ENCODE peak calls at places on chromosome 21, in seven cellular contexts. One of them, this sample, is unnamed.
A peak's percentile ranks its signal among the peaks of the same experiment; 100 is the strongest.

GRCh38 chr21:46441331-46441730 is 17.4 kb upstream of the DIP2A start:
- DNase-seq in ovary: no peak
- DNase-seq in Peyer's patch: no peak
- DNase-seq in CD8-positive, alpha-beta T cell: no peak
- DNase-seq in HCT116: no peak
- DNase-seq in astrocyte of the spinal cord: no peak
- DNase-seq in fibroblast of lung: no peak
- DNase-seq in this sample: no peak

GRCh38 chr21:15060776-15061175 is 4.0 kb downstream of the NRIP1 start:
- DNase-seq in fibroblast of lung: peak; percentile 66
- DNase-seq in HCT116: no peak
- DNase-seq in ovary: no peak
- DNase-seq in Peyer's patch: no peak
- DNase-seq in CD8-positive, alpha-beta T cell: no peak
- DNase-seq in astrocyte of the spinal cord: peak; percentile 29
- DNase-seq in this sample: peak; percentile 43

GRCh38 chr21:40331804-40332203 is 464.6 kb downstream of the PCP4 start:
- DNase-seq in CD8-positive, alpha-beta T cell: no peak
- DNase-seq in Peyer's patch: no peak
- DNase-seq in astrocyte of the spinal cord: no peak
- DNase-seq in ovary: no peak
- DNase-seq in HCT116: no peak
- DNase-seq in fibroblast of lung: no peak
- DNase-seq in this sample: no peak

GRCh38 chr21:25776440-25776839 is 41.7 kb downstream of the GABPA start:
- DNase-seq in Peyer's patch: no peak
- DNase-seq in HCT116: no peak
- DNase-seq in astrocyte of the spinal cord: no peak
- DNase-seq in CD8-positive, alpha-beta T cell: no peak
- DNase-seq in ovary: no peak
- DNase-seq in fibroblast of lung: no peak
- DNase-seq in this sample: no peak

GRCh38 chr21:28627691-28628090 is 365.0 kb downstream of the LTN1 start:
- DNase-seq in Peyer's patch: no peak
- DNase-seq in ovary: no peak
- DNase-seq in HCT116: no peak
- DNase-seq in CD8-positive, alpha-beta T cell: no peak
- DNase-seq in fibroblast of lung: no peak
- DNase-seq in astrocyte of the spinal cord: no peak
- DNase-seq in this sample: peak; percentile 60

GRCh38 chr21:26773058-26773457 is 72.2 kb downstream of the ADAMTS1 start:
- DNase-seq in fibroblast of lung: no peak
- DNase-seq in ovary: no peak
- DNase-seq in astrocyte of the spinal cord: no peak
- DNase-seq in CD8-positive, alpha-beta T cell: no peak
- DNase-seq in Peyer's patch: no peak
- DNase-seq in HCT116: no peak
- DNase-seq in this sample: no peak

GRCh38 chr21:43012596-43012995 is 38.2 kb downstream of the PKNOX1 start:
- DNase-seq in fibroblast of lung: no peak
- DNase-seq in ovary: no peak
- DNase-seq in Peyer's patch: no peak
- DNase-seq in CD8-positive, alpha-beta T cell: no peak
- DNase-seq in HCT116: no peak
- DNase-seq in astrocyte of the spinal cord: peak; percentile 20
- DNase-seq in this sample: no peak

GRCh38 chr21:29238967-29239289 is 59.8 kb upstream of the BACH1 start:
- DNase-seq in ovary: no peak
- DNase-seq in CD8-positive, alpha-beta T cell: no peak
- DNase-seq in HCT116: no peak
- DNase-seq in fibroblast of lung: peak; percentile 78
- DNase-seq in Peyer's patch: no peak
- DNase-seq in astrocyte of the spinal cord: peak; percentile 39
- DNase-seq in this sample: no peak

GRCh38 chr21:27722095-27722494 is 755.2 kb upstream of the ADAMTS5 start:
- DNase-seq in astrocyte of the spinal cord: no peak
- DNase-seq in fibroblast of lung: no peak
- DNase-seq in Peyer's patch: no peak
- DNase-seq in ovary: no peak
- DNase-seq in HCT116: no peak
- DNase-seq in CD8-positive, alpha-beta T cell: no peak
- DNase-seq in this sample: no peak

GRCh38 chr21:42424848-42425602 is 21.3 kb downstream of the UBASH3A start:
- DNase-seq in astrocyte of the spinal cord: no peak
- DNase-seq in fibroblast of lung: no peak
- DNase-seq in ovary: no peak
- DNase-seq in HCT116: no peak
- DNase-seq in Peyer's patch: peak; percentile 80
- DNase-seq in CD8-positive, alpha-beta T cell: peak; percentile 70
- DNase-seq in this sample: no peak

GRCh38 chr21:15749045-15749867 is 19.5 kb downstream of the USP25 start:
- DNase-seq in ovary: no peak
- DNase-seq in Peyer's patch: no peak
- DNase-seq in astrocyte of the spinal cord: peak; percentile 37
- DNase-seq in HCT116: no peak
- DNase-seq in CD8-positive, alpha-beta T cell: no peak
- DNase-seq in fibroblast of lung: peak; percentile 8
- DNase-seq in this sample: peak; percentile 51

GRCh38 chr21:39186676-39187075 is 3.4 kb upstream of the PSMG1 start:
- DNase-seq in HCT116: no peak
- DNase-seq in Peyer's patch: no peak
- DNase-seq in fibroblast of lung: no peak
- DNase-seq in astrocyte of the spinal cord: no peak
- DNase-seq in CD8-positive, alpha-beta T cell: no peak
- DNase-seq in ovary: no peak
- DNase-seq in this sample: no peak

GRCh38 chr21:46597896-46598343 is 7.0 kb downstream of the S100B start:
- DNase-seq in astrocyte of the spinal cord: no peak
- DNase-seq in Peyer's patch: no peak
- DNase-seq in fibroblast of lung: no peak
- DNase-seq in ovary: no peak
- DNase-seq in HCT116: no peak
- DNase-seq in CD8-positive, alpha-beta T cell: no peak
- DNase-seq in this sample: no peak

GRCh38 chr21:30227128-30227527 is 11.2 kb upstream of the CLDN8 start:
- DNase-seq in fibroblast of lung: no peak
- DNase-seq in CD8-positive, alpha-beta T cell: no peak
- DNase-seq in astrocyte of the spinal cord: no peak
- DNase-seq in ovary: no peak
- DNase-seq in Peyer's patch: no peak
- DNase-seq in HCT116: no peak
- DNase-seq in this sample: no peak

GRCh38 chr21:27525780-27526179 is 558.9 kb upstream of the ADAMTS5 start:
- DNase-seq in HCT116: no peak
- DNase-seq in fibroblast of lung: no peak
- DNase-seq in ovary: no peak
- DNase-seq in astrocyte of the spinal cord: no peak
- DNase-seq in CD8-positive, alpha-beta T cell: no peak
- DNase-seq in Peyer's patch: no peak
- DNase-seq in this sample: peak; percentile 20

GRCh38 chr21:31117046-31117916 is 79.0 kb upstream of the KRTAP19-8 start:
- DNase-seq in astrocyte of the spinal cord: peak; percentile 81
- DNase-seq in CD8-positive, alpha-beta T cell: no peak
- DNase-seq in fibroblast of lung: peak; percentile 92
- DNase-seq in Peyer's patch: no peak
- DNase-seq in ovary: no peak
- DNase-seq in HCT116: peak; percentile 50
- DNase-seq in this sample: peak; percentile 80

GRCh38 chr21:43608225-43608624 is 51.1 kb downstream of the HSF2BP start:
- DNase-seq in HCT116: no peak
- DNase-seq in ovary: no peak
- DNase-seq in CD8-positive, alpha-beta T cell: no peak
- DNase-seq in Peyer's patch: no peak
- DNase-seq in fibroblast of lung: peak; percentile 92
- DNase-seq in astrocyte of the spinal cord: peak; percentile 91
- DNase-seq in this sample: peak; percentile 77

GRCh38 chr21:28111151-28111619 is 881.5 kb downstream of the LTN1 start:
- DNase-seq in HCT116: no peak
- DNase-seq in ovary: peak; percentile 82
- DNase-seq in Peyer's patch: peak; percentile 56
- DNase-seq in fibroblast of lung: peak; percentile 84
- DNase-seq in CD8-positive, alpha-beta T cell: no peak
- DNase-seq in astrocyte of the spinal cord: peak; percentile 76
- DNase-seq in this sample: peak; percentile 100

GRCh38 chr21:27645285-27645684 is 678.4 kb upstream of the ADAMTS5 start:
- DNase-seq in HCT116: no peak
- DNase-seq in fibroblast of lung: peak; percentile 6
- DNase-seq in astrocyte of the spinal cord: peak; percentile 24
- DNase-seq in CD8-positive, alpha-beta T cell: no peak
- DNase-seq in Peyer's patch: no peak
- DNase-seq in ovary: no peak
- DNase-seq in this sample: peak; percentile 29

GRCh38 chr21:42461881-42462877 is 33.8 kb downstream of the RSPH1 start:
- DNase-seq in HCT116: no peak
- DNase-seq in fibroblast of lung: no peak
- DNase-seq in CD8-positive, alpha-beta T cell: no peak
- DNase-seq in Peyer's patch: peak; percentile 79
- DNase-seq in astrocyte of the spinal cord: no peak
- DNase-seq in ovary: no peak
- DNase-seq in this sample: no peak

GRCh38 chr21:43268804-43269186 is 100.0 kb downstream of the CRYAA start:
- DNase-seq in Peyer's patch: no peak
- DNase-seq in astrocyte of the spinal cord: no peak
- DNase-seq in ovary: no peak
- DNase-seq in fibroblast of lung: no peak
- DNase-seq in HCT116: no peak
- DNase-seq in CD8-positive, alpha-beta T cell: no peak
- DNase-seq in this sample: no peak

GRCh38 chr21:27424601-27425000 is 457.7 kb upstream of the ADAMTS5 start:
- DNase-seq in CD8-positive, alpha-beta T cell: no peak
- DNase-seq in HCT116: no peak
- DNase-seq in fibroblast of lung: no peak
- DNase-seq in ovary: no peak
- DNase-seq in astrocyte of the spinal cord: peak; percentile 25
- DNase-seq in Peyer's patch: no peak
- DNase-seq in this sample: peak; percentile 79

GRCh38 chr21:36613064-36613463 is 85.9 kb upstream of the SIM2 start:
- DNase-seq in CD8-positive, alpha-beta T cell: no peak
- DNase-seq in fibroblast of lung: no peak
- DNase-seq in HCT116: no peak
- DNase-seq in astrocyte of the spinal cord: peak; percentile 67
- DNase-seq in ovary: no peak
- DNase-seq in Peyer's patch: no peak
- DNase-seq in this sample: peak; percentile 28

GRCh38 chr21:25573409-25574206 is 33.7 kb downstream of the MRPL39 start:
- DNase-seq in HCT116: peak; percentile 24
- DNase-seq in Peyer's patch: no peak
- DNase-seq in astrocyte of the spinal cord: peak; percentile 91
- DNase-seq in ovary: no peak
- DNase-seq in CD8-positive, alpha-beta T cell: no peak
- DNase-seq in fibroblast of lung: peak; percentile 98
- DNase-seq in this sample: peak; percentile 84

GRCh38 chr21:39568380-39568779 is 44.4 kb upstream of the B3GALT5 start:
- DNase-seq in CD8-positive, alpha-beta T cell: no peak
- DNase-seq in fibroblast of lung: no peak
- DNase-seq in astrocyte of the spinal cord: no peak
- DNase-seq in ovary: no peak
- DNase-seq in Peyer's patch: no peak
- DNase-seq in HCT116: no peak
- DNase-seq in this sample: no peak

GRCh38 chr21:29092102-29092959 is 18.9 kb upstream of the CCT8 start:
- DNase-seq in astrocyte of the spinal cord: peak; percentile 68
- DNase-seq in ovary: no peak
- DNase-seq in fibroblast of lung: peak; percentile 70
- DNase-seq in CD8-positive, alpha-beta T cell: no peak
- DNase-seq in Peyer's patch: peak; percentile 52
- DNase-seq in HCT116: no peak
- DNase-seq in this sample: peak; percentile 68

GRCh38 chr21:31335957-31336738 is 7.9 kb downstream of the TIAM1 start:
- DNase-seq in Peyer's patch: no peak
- DNase-seq in ovary: no peak
- DNase-seq in CD8-positive, alpha-beta T cell: no peak
- DNase-seq in astrocyte of the spinal cord: peak; percentile 95
- DNase-seq in fibroblast of lung: peak; percentile 97
- DNase-seq in HCT116: no peak
- DNase-seq in this sample: peak; percentile 91

GRCh38 chr21:46668381-46668780 is 32.9 kb downstream of the PRMT2 start:
- DNase-seq in fibroblast of lung: no peak
- DNase-seq in astrocyte of the spinal cord: no peak
- DNase-seq in Peyer's patch: no peak
- DNase-seq in CD8-positive, alpha-beta T cell: no peak
- DNase-seq in ovary: no peak
- DNase-seq in HCT116: no peak
- DNase-seq in this sample: no peak

GRCh38 chr21:42674351-42674940 is 21.0 kb downstream of the PDE9A start:
- DNase-seq in astrocyte of the spinal cord: no peak
- DNase-seq in CD8-positive, alpha-beta T cell: no peak
- DNase-seq in HCT116: no peak
- DNase-seq in fibroblast of lung: no peak
- DNase-seq in Peyer's patch: no peak
- DNase-seq in ovary: peak; percentile 66
- DNase-seq in this sample: no peak

GRCh38 chr21:44838038-44838895 is 20.4 kb upstream of the SUMO3 start:
- DNase-seq in fibroblast of lung: no peak
- DNase-seq in Peyer's patch: peak; percentile 42
- DNase-seq in ovary: peak; percentile 7
- DNase-seq in astrocyte of the spinal cord: no peak
- DNase-seq in CD8-positive, alpha-beta T cell: no peak
- DNase-seq in HCT116: no peak
- DNase-seq in this sample: no peak
- TF ChIP-seq CTCF in fibroblast of lung: no peak
- TF ChIP-seq CTCF in Peyer's patch: no peak
- TF ChIP-seq CTCF in ovary: no peak
- TF ChIP-seq CTCF in astrocyte of the spinal cord: no peak
- TF ChIP-seq CTCF in CD8-positive, alpha-beta T cell: no peak
- TF ChIP-seq CTCF in HCT116: no peak
- TF ChIP-seq CTCF in this sample: no peak

DNA sequence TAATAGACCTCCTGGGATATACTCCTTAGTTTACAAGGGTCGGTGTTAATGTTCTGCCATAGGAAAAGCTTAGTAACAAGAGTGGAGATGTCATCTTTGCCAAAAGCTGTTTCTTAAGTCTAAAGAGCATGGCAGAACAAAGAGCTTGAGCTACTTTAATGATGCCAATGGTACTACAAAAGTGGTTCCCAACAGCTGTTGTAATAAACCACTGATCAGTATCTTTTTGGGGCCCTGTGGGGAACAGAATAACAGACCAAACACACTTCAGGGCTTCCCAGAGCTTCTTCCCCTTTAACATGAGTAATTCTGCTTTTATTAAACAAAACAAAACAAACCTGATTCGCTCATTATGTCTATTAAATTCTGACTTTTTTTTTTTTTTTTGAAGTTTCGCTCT is 116.2 kb downstream of the NCAM2 start:
- DNase-seq in HCT116: no peak
- DNase-seq in fibroblast of lung: no peak
- DNase-seq in Peyer's patch: no peak
- DNase-seq in astrocyte of the spinal cord: no peak
- DNase-seq in ovary: no peak
- DNase-seq in CD8-positive, alpha-beta T cell: no peak
- DNase-seq in this sample: no peak
- H3K4me3 ChIP-seq in HCT116: no peak overlapping the region
- H3K4me3 ChIP-seq in fibroblast of lung: no peak overlapping the region
- H3K4me3 ChIP-seq in Peyer's patch: no peak overlapping the region
- H3K4me3 ChIP-seq in astrocyte of the spinal cord: no peak overlapping the region
- H3K4me3 ChIP-seq in ovary: no peak overlapping the region
- H3K4me3 ChIP-seq in CD8-positive, alpha-beta T cell: no peak overlapping the region
- H3K4me3 ChIP-seq in this sample: no peak overlapping the region

GRCh38 chr21:45098867-45099266 is 24.5 kb downstream of the ADARB1 start:
- DNase-seq in ovary: no peak
- DNase-seq in Peyer's patch: no peak
- DNase-seq in fibroblast of lung: no peak
- DNase-seq in HCT116: no peak
- DNase-seq in astrocyte of the spinal cord: no peak
- DNase-seq in CD8-positive, alpha-beta T cell: no peak
- DNase-seq in this sample: peak; percentile 22
- TF ChIP-seq CTCF in ovary: no peak
- TF ChIP-seq CTCF in Peyer's patch: no peak
- TF ChIP-seq CTCF in fibroblast of lung: peak; percentile 29
- TF ChIP-seq CTCF in HCT116: peak; percentile 11
- TF ChIP-seq CTCF in astrocyte of the spinal cord: peak; percentile 59
- TF ChIP-seq CTCF in CD8-positive, alpha-beta T cell: no peak
- TF ChIP-seq CTCF in this sample: peak; percentile 39

GRCh38 chr21:41369915-41370839 is 8.3 kb downstream of the MX2 start:
- DNase-seq in ovary: no peak
- DNase-seq in HCT116: no peak
- DNase-seq in Peyer's patch: peak; percentile 68
- DNase-seq in astrocyte of the spinal cord: no peak
- DNase-seq in fibroblast of lung: no peak
- DNase-seq in CD8-positive, alpha-beta T cell: peak; percentile 26
- DNase-seq in this sample: no peak
- H3K4me3 ChIP-seq in ovary: peak overlapping the region; percentile 3
- H3K4me3 ChIP-seq in HCT116: no peak overlapping the region
- H3K4me3 ChIP-seq in Peyer's patch: peak overlapping the region; percentile 44
- H3K4me3 ChIP-seq in astrocyte of the spinal cord: no peak overlapping the region
- H3K4me3 ChIP-seq in fibroblast of lung: no peak overlapping the region
- H3K4me3 ChIP-seq in CD8-positive, alpha-beta T cell: peak overlapping the region; percentile 28
- H3K4me3 ChIP-seq in this sample: no peak overlapping the region